ENCODE peak calls at places on chromosome 14, in six cellular contexts. One of them, this sample, is unnamed.

GRCh38 chr14:61346793-61347192 is 25.4 kb downstream of the PRKCH start:
- DNase-seq in trophoblast cell: no peak
- DNase-seq in mesenchymal stem cell: no peak
- DNase-seq in IMR-90: no peak
- DNase-seq in neuronal stem cell: no peak
- DNase-seq in H1: no peak
- DNase-seq in this sample: no peak

GRCh38 chr14:41229824-41230223 is 376.9 kb upstream of the LRFN5 start:
- DNase-seq in H1: no peak
- DNase-seq in trophoblast cell: no peak
- DNase-seq in mesenchymal stem cell: no peak
- DNase-seq in neuronal stem cell: no peak
- DNase-seq in IMR-90: no peak
- DNase-seq in this sample: no peak

GRCh38 chr14:34693228-34693939 is 21.0 kb downstream of the CFL2 start:
- DNase-seq in IMR-90: no peak
- DNase-seq in H1: peak
- DNase-seq in neuronal stem cell: no peak
- DNase-seq in trophoblast cell: peak
- DNase-seq in mesenchymal stem cell: no peak
- DNase-seq in this sample: peak

GRCh38 chr14:72518809-72519377 is 375.0 kb downstream of the DPF3 start:
- DNase-seq in mesenchymal stem cell: no peak
- DNase-seq in H1: no peak
- DNase-seq in neuronal stem cell: no peak
- DNase-seq in IMR-90: no peak
- DNase-seq in trophoblast cell: no peak
- DNase-seq in this sample: no peak

GRCh38 chr14:60331201-60332045 is 82.4 kb downstream of the PPM1A start:
- DNase-seq in trophoblast cell: peak
- DNase-seq in IMR-90: peak
- DNase-seq in mesenchymal stem cell: peak
- DNase-seq in H1: peak
- DNase-seq in neuronal stem cell: peak
- DNase-seq in this sample: peak

GRCh38 chr14:61186793-61187641 is 94.1 kb downstream of the TMEM30B start:
- DNase-seq in mesenchymal stem cell: no peak
- DNase-seq in trophoblast cell: no peak
- DNase-seq in IMR-90: no peak
- DNase-seq in neuronal stem cell: no peak
- DNase-seq in H1: no peak
- DNase-seq in this sample: no peak

GRCh38 chr14:59585891-59586554 is 9.4 kb upstream of the CCDC175 start:
- DNase-seq in neuronal stem cell: no peak
- DNase-seq in H1: no peak
- DNase-seq in trophoblast cell: peak
- DNase-seq in mesenchymal stem cell: peak
- DNase-seq in IMR-90: peak
- DNase-seq in this sample: no peak

GRCh38 chr14:98512501-98513251 is 759.3 kb downstream of the BCL11B start:
- DNase-seq in trophoblast cell: no peak
- DNase-seq in mesenchymal stem cell: no peak
- DNase-seq in H1: no peak
- DNase-seq in IMR-90: no peak
- DNase-seq in neuronal stem cell: no peak
- DNase-seq in this sample: no peak

GRCh38 chr14:21070083-21070609 is at the start of gene ARHGEF40:
- DNase-seq in trophoblast cell: peak
- DNase-seq in H1: no peak
- DNase-seq in neuronal stem cell: no peak
- DNase-seq in mesenchymal stem cell: peak
- DNase-seq in IMR-90: peak
- DNase-seq in this sample: peak

GRCh38 chr14:61460853-61461611 is 139.7 kb downstream of the PRKCH start:
- DNase-seq in neuronal stem cell: no peak
- DNase-seq in IMR-90: peak
- DNase-seq in trophoblast cell: no peak
- DNase-seq in H1: no peak
- DNase-seq in mesenchymal stem cell: no peak
- DNase-seq in this sample: no peak

GRCh38 chr14:42078345-42078744 is 471.7 kb downstream of the LRFN5 start:
- DNase-seq in trophoblast cell: no peak
- DNase-seq in mesenchymal stem cell: no peak
- DNase-seq in neuronal stem cell: no peak
- DNase-seq in H1: no peak
- DNase-seq in IMR-90: no peak
- DNase-seq in this sample: no peak

GRCh38 chr14:74299061-74299545 is 3.6 kb downstream of the ABCD4 start:
- DNase-seq in IMR-90: peak
- DNase-seq in H1: no peak
- DNase-seq in neuronal stem cell: peak
- DNase-seq in trophoblast cell: peak
- DNase-seq in mesenchymal stem cell: no peak
- DNase-seq in this sample: no peak

GRCh38 chr14:102930138-102930752 is 7.8 kb downstream of the AMN start:
- DNase-seq in trophoblast cell: peak
- DNase-seq in IMR-90: no peak
- DNase-seq in mesenchymal stem cell: no peak
- DNase-seq in H1: no peak
- DNase-seq in neuronal stem cell: no peak
- DNase-seq in this sample: peak

GRCh38 chr14:54676822-54677708 is 110.1 kb downstream of the SAMD4A start:
- DNase-seq in mesenchymal stem cell: peak
- DNase-seq in trophoblast cell: peak
- DNase-seq in neuronal stem cell: peak
- DNase-seq in IMR-90: peak
- DNase-seq in H1: peak
- DNase-seq in this sample: peak

GRCh38 chr14:90058876-90059458 is 2.8 kb upstream of the KCNK13 start:
- DNase-seq in trophoblast cell: peak
- DNase-seq in neuronal stem cell: no peak
- DNase-seq in mesenchymal stem cell: no peak
- DNase-seq in H1: no peak
- DNase-seq in IMR-90: peak
- DNase-seq in this sample: no peak

GRCh38 chr14:26282578-26282977 is 315.3 kb downstream of the NOVA1 start:
- DNase-seq in IMR-90: no peak
- DNase-seq in H1: no peak
- DNase-seq in neuronal stem cell: no peak
- DNase-seq in mesenchymal stem cell: no peak
- DNase-seq in trophoblast cell: no peak
- DNase-seq in this sample: no peak

GRCh38 chr14:70018713-70019201 is 139.5 kb downstream of the SMOC1 start:
- DNase-seq in neuronal stem cell: no peak
- DNase-seq in H1: no peak
- DNase-seq in mesenchymal stem cell: peak
- DNase-seq in IMR-90: peak
- DNase-seq in trophoblast cell: no peak
- DNase-seq in this sample: no peak

GRCh38 chr14:22534547-22534946 is 54.5 kb downstream of the DAD1 start:
- DNase-seq in H1: no peak
- DNase-seq in neuronal stem cell: no peak
- DNase-seq in IMR-90: no peak
- DNase-seq in trophoblast cell: no peak
- DNase-seq in mesenchymal stem cell: no peak
- DNase-seq in this sample: no peak

GRCh38 chr14:32372154-32372553 is 43.1 kb downstream of the AKAP6 start:
- DNase-seq in neuronal stem cell: no peak
- DNase-seq in trophoblast cell: no peak
- DNase-seq in H1: no peak
- DNase-seq in mesenchymal stem cell: peak
- DNase-seq in IMR-90: peak
- DNase-seq in this sample: no peak

GRCh38 chr14:23033801-23034497 is 751 bp downstream of the PSMB5 start:
- DNase-seq in trophoblast cell: no peak
- DNase-seq in H1: no peak
- DNase-seq in neuronal stem cell: no peak
- DNase-seq in mesenchymal stem cell: no peak
- DNase-seq in IMR-90: no peak
- DNase-seq in this sample: no peak

GRCh38 chr14:51750542-51750941 is 98.8 kb downstream of the FRMD6 start:
- DNase-seq in neuronal stem cell: no peak
- DNase-seq in trophoblast cell: no peak
- DNase-seq in IMR-90: no peak
- DNase-seq in mesenchymal stem cell: no peak
- DNase-seq in H1: peak
- DNase-seq in this sample: peak

GRCh38 chr14:20857630-20858261 is 33.4 kb upstream of the RNASE3 start:
- DNase-seq in neuronal stem cell: peak
- DNase-seq in H1: no peak
- DNase-seq in IMR-90: peak
- DNase-seq in trophoblast cell: peak
- DNase-seq in mesenchymal stem cell: peak
- DNase-seq in this sample: peak

GRCh38 chr14:26917086-26917485 is 319.3 kb upstream of the NOVA1 start:
- DNase-seq in mesenchymal stem cell: peak
- DNase-seq in H1: no peak
- DNase-seq in neuronal stem cell: no peak
- DNase-seq in IMR-90: peak
- DNase-seq in trophoblast cell: peak
- DNase-seq in this sample: no peak

GRCh38 chr14:24900281-24900868 is 149.6 kb downstream of the STXBP6 start:
- DNase-seq in trophoblast cell: no peak
- DNase-seq in mesenchymal stem cell: no peak
- DNase-seq in H1: no peak
- DNase-seq in IMR-90: peak
- DNase-seq in neuronal stem cell: no peak
- DNase-seq in this sample: no peak

GRCh38 chr14:22852940-22853767 is 16.8 kb downstream of the MMP14 start:
- DNase-seq in mesenchymal stem cell: peak
- DNase-seq in IMR-90: peak
- DNase-seq in neuronal stem cell: peak
- DNase-seq in trophoblast cell: peak
- DNase-seq in H1: no peak
- DNase-seq in this sample: peak

GRCh38 chr14:58969951-58970751 is 218.3 kb upstream of the DAAM1 start:
- DNase-seq in H1: peak
- DNase-seq in neuronal stem cell: no peak
- DNase-seq in trophoblast cell: peak
- DNase-seq in IMR-90: peak
- DNase-seq in mesenchymal stem cell: peak
- DNase-seq in this sample: peak

DNA sequence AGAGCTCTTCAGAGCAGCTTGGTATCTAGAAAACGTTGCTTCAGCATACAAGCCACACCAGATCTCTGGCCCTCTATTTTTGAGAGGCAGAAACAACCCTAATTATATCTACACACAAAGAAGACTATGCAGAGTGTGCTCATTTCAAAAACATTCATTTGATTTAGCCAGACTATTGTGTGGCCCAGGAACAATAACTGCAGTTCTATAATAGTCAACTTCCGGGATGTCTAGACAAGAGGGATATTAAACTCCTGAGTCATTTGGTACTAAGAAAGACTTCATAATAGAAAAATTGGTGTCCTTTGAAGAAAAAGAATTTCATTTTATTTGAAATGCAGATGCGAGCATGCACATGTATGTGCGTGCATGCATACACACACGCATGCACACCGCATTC is 153.8 kb downstream of the PELI2 start:
- DNase-seq in IMR-90: peak
- DNase-seq in H1: no peak
- DNase-seq in neuronal stem cell: no peak
- DNase-seq in trophoblast cell: no peak
- DNase-seq in mesenchymal stem cell: no peak
- DNase-seq in this sample: no peak
- H4K91ac ChIP-seq in IMR-90: peak
- H4K91ac ChIP-seq in H1: no peak
- H4K91ac ChIP-seq in neuronal stem cell: no peak
- H4K91ac ChIP-seq in trophoblast cell: no peak
- H4K91ac ChIP-seq in mesenchymal stem cell: no peak
- H4K91ac ChIP-seq in this sample: no peak

GRCh38 chr14:100905166-100905565 is 1.6 kb upstream of the RTL1 start:
- DNase-seq in neuronal stem cell: no peak
- DNase-seq in mesenchymal stem cell: no peak
- DNase-seq in H1: no peak
- DNase-seq in IMR-90: no peak
- DNase-seq in trophoblast cell: no peak
- DNase-seq in this sample: no peak
- H2BK120ac ChIP-seq in neuronal stem cell: no peak
- H2BK120ac ChIP-seq in mesenchymal stem cell: no peak
- H2BK120ac ChIP-seq in H1: no peak
- H2BK120ac ChIP-seq in IMR-90: no peak
- H2BK120ac ChIP-seq in trophoblast cell: no peak
- H2BK120ac ChIP-seq in this sample: no peak

GRCh38 chr14:29955087-29955486 is 27.4 kb upstream of the PRKD1 start:
- DNase-seq in mesenchymal stem cell: no peak
- DNase-seq in neuronal stem cell: no peak
- DNase-seq in trophoblast cell: no peak
- DNase-seq in H1: no peak
- DNase-seq in IMR-90: peak
- DNase-seq in this sample: no peak

DNA sequence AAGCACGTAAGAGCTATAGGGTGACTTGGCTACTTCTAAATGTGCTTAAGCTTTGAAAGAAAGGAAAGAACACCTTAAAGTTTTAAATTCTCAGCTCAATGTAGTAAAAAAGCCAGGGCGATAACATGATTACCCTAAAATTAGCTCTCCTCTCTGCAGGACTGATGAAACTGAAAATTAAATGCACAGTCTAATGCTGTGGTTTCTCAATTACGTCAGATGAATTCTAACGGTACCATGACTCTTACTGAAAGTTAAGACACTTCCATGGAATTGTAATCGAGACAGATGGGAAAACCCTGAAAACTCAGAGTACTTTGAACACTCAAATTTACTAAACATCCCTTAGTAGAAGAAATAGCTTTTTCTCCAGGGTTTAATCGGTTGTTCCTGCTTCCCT is 25.9 kb upstream of the PRKD1 start:
- DNase-seq in IMR-90: no peak
- DNase-seq in mesenchymal stem cell: no peak
- DNase-seq in neuronal stem cell: no peak
- DNase-seq in trophoblast cell: no peak
- DNase-seq in H1: no peak
- DNase-seq in this sample: no peak
- H4K91ac ChIP-seq in IMR-90: no peak
- H4K91ac ChIP-seq in mesenchymal stem cell: no peak
- H4K91ac ChIP-seq in neuronal stem cell: no peak
- H4K91ac ChIP-seq in trophoblast cell: no peak
- H4K91ac ChIP-seq in H1: no peak
- H4K91ac ChIP-seq in this sample: no peak

DNA sequence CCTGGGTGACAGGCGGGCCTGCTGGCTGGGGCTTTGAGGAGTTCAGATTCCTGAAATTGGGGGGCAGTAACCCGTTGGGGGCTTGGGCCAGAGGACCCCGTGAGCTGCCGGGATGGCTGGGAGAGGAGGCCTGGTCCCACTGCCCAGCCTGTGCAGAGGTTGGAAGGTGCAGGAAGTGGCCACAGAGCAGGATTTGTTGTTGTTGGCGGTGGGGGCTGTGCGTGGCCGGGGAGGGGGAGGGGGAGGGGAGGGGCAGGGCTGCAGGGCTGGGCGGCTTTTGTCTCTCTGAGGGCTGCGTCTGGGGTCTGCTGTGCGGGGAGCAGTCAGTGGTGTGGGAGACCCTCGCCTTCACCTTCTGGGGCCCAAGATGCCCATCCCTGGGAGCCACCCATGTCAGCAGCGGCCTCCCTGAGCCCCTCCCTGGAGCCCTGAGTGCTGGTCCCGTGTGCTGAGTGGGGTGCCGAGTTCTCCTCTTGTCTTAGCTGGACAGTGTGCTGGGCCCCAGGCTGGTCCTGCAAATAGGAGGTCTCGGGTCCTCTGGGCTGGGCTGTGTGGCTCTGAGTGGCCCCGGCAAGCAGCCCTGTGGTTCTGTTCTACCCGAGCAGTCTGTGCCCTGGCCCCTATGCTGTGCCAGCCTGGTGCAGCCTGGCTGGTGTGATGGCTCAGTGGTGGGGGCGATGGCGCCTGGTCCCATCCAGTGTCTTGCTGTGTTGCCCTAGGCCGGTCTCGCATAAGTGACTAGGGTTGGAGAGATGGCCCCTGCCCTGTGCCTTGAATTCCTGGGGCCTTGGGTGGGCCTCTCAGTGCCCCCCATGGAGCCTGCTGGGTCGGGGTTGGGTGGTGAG is 10.3 kb downstream of the KIF26A start:
- DNase-seq in IMR-90: no peak
- DNase-seq in H1: no peak
- DNase-seq in neuronal stem cell: no peak
- DNase-seq in trophoblast cell: no peak
- DNase-seq in mesenchymal stem cell: peak
- DNase-seq in this sample: no peak
- H2BK120ac ChIP-seq in IMR-90: no peak
- H2BK120ac ChIP-seq in H1: peak
- H2BK120ac ChIP-seq in neuronal stem cell: peak
- H2BK120ac ChIP-seq in trophoblast cell: peak
- H2BK120ac ChIP-seq in mesenchymal stem cell: peak
- H2BK120ac ChIP-seq in this sample: no peak